ENCODE peak calls at places on chromosomes 13 and 19, in four cellular contexts. Z is IMR-90, K is neuronal stem cell, I is mesendoderm. U is an unnamed sample.

GRCh38 chr19:39971380-39971841 is 446 bp downstream of the PSMC4 start:
- DNase-seq in I (peak), K (no peak), Z (no peak), U (no peak)

GRCh38 chr19:38596057-38596981 is 21.4 kb downstream of the MAP4K1 start:
- DNase-seq in K (peak), I (peak), Z (no peak), U (peak)

GRCh38 chr13:80830431-80830830 is 489.5 kb upstream of the SPRY2 start:
- DNase-seq in Z (no peak), I (no peak), K (no peak), U (no peak)

GRCh38 chr19:54436031-54436523 is 12.9 kb upstream of the LENG8 start:
- DNase-seq in K (no peak), I (no peak), Z (no peak), U (peak)

GRCh38 chr13:32134241-32134801 is 102.7 kb downstream of the FRY start:
- DNase-seq in I (no peak), Z (peak), K (no peak), U (no peak)

GRCh38 chr19:47239610-47240296 is 8.8 kb upstream of the BBC3 start:
- DNase-seq in K (no peak), I (no peak), Z (peak), U (peak)

GRCh38 chr19:33660426-33661160 is 38.8 kb downstream of the CHST8 start:
- DNase-seq in I (no peak), K (no peak), Z (no peak), U (no peak)

GRCh38 chr19:7917292-7918061 is 2.7 kb upstream of the SNAPC2 start:
- DNase-seq in I (peak), K (no peak), Z (peak), U (peak)

GRCh38 chr13:75021151-75021550 is 460.8 kb downstream of the TBC1D4 start:
- DNase-seq in K (no peak), I (no peak), Z (no peak), U (no peak)

GRCh38 chr19:11018743-11019142 is 57.9 kb downstream of the SMARCA4 start:
- DNase-seq in K (no peak), I (no peak), Z (no peak), U (no peak)

GRCh38 chr13:99959538-99960230 is 11.9 kb downstream of the ZIC5 start:
- DNase-seq in Z (no peak), K (no peak), I (peak), U (no peak)

GRCh38 chr13:43159007-43159406 is 135.6 kb downstream of the DNAJC15 start:
- DNase-seq in I (peak), K (no peak), Z (peak), U (no peak)

GRCh38 chr19:3520166-3521103 is 14.3 kb downstream of the FZR1 start:
- DNase-seq in I (peak), K (no peak), Z (no peak), U (peak)

GRCh38 chr13:80040977-80041310 is 300.0 kb downstream of the SPRY2 start:
- DNase-seq in Z (no peak), I (no peak), K (no peak), U (no peak)

GRCh38 chr19:14473915-14474578 is 1.1 kb downstream of the PTGER1 start:
- DNase-seq in Z (no peak), K (no peak), I (no peak), U (no peak)

GRCh38 chr13:23651887-23652286 is 81.7 kb downstream of the TNFRSF19 start:
- DNase-seq in Z (no peak), K (no peak), I (no peak), U (no peak)

GRCh38 chr19:57239982-57240310 is 486 bp upstream of the ZNF805 start:
- DNase-seq in Z (no peak), I (no peak), K (no peak), U (no peak)

GRCh38 chr19:35628264-35628564 is 622 bp upstream of the RBM42 start:
- DNase-seq in Z (no peak), K (no peak), I (no peak), U (no peak)

GRCh38 chr19:16085115-16085514 is 8.8 kb downstream of the TPM4 start:
- DNase-seq in I (no peak), K (no peak), Z (peak), U (no peak)

GRCh38 chr13:34567558-34567957 is 374.5 kb upstream of the NBEA start:
- DNase-seq in Z (no peak), I (no peak), K (no peak), U (no peak)

GRCh38 chr19:35013047-35013819 is 13.1 kb downstream of the GRAMD1A start:
- DNase-seq in K (no peak), Z (peak), I (peak), U (peak)

GRCh38 chr19:17470204-17470841 is at the start of gene SLC27A1:
- DNase-seq in Z (peak), I (peak), K (peak), U (peak)

GRCh38 chr19:17469092-17469370 is 1.3 kb upstream of the SLC27A1 start:
- DNase-seq in Z (peak), K (no peak), I (no peak), U (no peak)

GRCh38 chr19:17469371-17470203 is 737 bp upstream of the SLC27A1 start:
- DNase-seq in Z (peak), I (peak), K (peak), U (peak)

GRCh38 chr19:17473041-17473440 is 2.7 kb downstream of the SLC27A1 start:
- DNase-seq in Z (peak), K (no peak), I (no peak), U (no peak)

GRCh38 chr19:17471410-17472125 is 1.2 kb downstream of the SLC27A1 start:
- DNase-seq in K (no peak), I (no peak), Z (no peak), U (no peak)
- H4K8ac ChIP-seq in K (no peak), I (no peak), Z (no peak), U (no peak)

DNA sequence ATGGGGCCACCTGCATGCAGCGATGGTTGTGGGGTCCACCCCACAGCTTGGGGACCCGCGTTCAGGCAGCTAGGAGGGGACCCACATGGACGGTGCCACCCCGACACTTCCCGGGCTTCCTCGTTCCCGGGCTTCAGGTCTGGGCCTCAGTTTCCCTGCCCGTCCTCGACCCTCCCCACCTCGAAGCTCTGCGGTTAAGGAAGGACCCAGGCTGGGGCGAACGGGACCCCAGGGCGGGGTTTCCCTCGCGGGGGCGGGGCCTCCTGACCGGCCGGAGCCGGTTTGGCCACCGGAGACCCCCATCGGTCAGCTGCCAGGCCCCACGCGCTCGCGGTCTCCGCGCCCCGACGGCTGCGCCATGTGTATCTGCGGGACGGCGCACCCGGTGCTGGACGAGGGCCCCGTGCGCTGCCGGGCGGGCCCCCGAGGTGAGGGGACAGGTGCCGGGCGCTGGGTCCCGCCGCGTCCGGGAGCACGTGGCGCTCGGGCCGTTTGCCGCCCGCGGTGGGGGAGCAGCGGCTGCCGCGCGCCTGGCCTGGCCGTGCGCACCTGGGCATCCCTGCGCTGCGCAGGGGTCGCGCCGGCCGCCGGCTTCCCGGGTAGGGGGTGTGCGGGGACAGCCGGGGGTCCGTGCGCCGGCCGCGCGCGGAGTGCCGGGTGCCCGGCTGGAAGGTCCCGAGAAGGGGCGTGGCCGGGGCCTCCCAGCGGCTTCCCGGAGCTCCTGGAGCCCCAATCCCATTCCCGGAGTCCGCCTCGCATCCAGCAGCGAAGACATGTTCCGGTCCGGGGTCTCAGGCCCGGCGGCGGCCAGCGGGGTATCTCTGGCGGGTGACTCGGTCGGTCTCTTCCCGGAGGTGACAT is 4.2 kb downstream of the ARHGAP45 start:
- DNase-seq in I (no peak), K (no peak), Z (no peak), U (peak)
- H4K8ac ChIP-seq in I (no peak), K (peak), Z (no peak), U (no peak)

GRCh38 chr19:42410371-42410770 is 16.8 kb downstream of the LIPE start:
- DNase-seq in I (no peak), K (no peak), Z (no peak), U (no peak)

GRCh38 chr19:42407816-42408175 is 17.7 kb upstream of the CNFN start:
- DNase-seq in K (no peak), I (no peak), Z (no peak), U (no peak)

GRCh38 chr19:42409477-42409876 is 17.7 kb downstream of the LIPE start:
- DNase-seq in I (no peak), K (no peak), Z (no peak), U (no peak)

GRCh38 chr19:42406111-42406510 is 16.0 kb upstream of the CNFN start:
- DNase-seq in I (no peak), Z (no peak), K (no peak), U (no peak)

DNA sequence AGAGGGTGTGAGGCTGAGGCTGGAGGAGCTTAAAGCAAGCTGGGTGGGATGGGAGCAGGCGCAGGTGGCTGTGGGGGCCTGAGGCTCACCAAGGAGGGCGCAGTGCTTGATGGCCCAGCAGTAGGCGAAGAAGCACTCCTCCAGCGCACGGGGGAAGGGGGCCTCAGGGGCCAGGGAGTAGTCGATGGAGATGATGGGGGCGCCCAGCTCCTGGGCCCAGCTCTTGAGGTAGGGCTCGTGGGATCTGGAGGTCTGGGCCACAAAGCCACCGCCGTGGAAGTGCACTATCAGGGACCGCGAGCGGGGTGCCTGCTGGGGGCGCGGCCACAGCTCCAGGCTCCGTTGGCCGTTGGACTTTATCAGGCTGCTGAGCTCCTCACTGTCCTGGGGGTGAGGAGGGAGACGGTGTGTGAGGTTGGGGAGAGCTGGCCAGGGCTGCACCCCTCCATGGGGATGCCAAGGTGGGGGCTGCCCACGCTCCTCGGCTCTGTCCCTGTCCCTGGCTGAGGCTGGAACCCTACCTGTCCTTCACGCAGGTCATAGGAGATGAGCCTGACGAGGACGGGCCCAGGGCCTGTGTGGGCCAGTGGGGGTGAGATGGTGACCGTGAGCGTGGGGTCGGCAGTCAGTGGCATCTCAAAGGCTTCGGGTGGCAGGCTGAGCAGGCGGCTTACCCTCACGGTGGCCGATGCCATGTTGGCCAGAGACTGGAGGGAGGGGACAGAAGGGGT is 17.2 kb upstream of the CNFN start:
- DNase-seq in K (no peak), I (no peak), Z (no peak), U (no peak)
- H4K8ac ChIP-seq in K (peak), I (no peak), Z (no peak), U (no peak)

GRCh38 chr19:4969772-4970531 is 1.0 kb downstream of the KDM4B start:
- DNase-seq in K (peak), I (no peak), Z (no peak), U (no peak)
- H4K8ac ChIP-seq in K (no peak), I (no peak), Z (no peak), U (no peak)

GRCh38 chr13:41246969-41247750 is 16.2 kb downstream of the MTRF1 start:
- DNase-seq in I (no peak), Z (no peak), K (no peak), U (no peak)

GRCh38 chr13:41241626-41242025 is 21.8 kb downstream of the MTRF1 start:
- DNase-seq in Z (no peak), K (no peak), I (no peak), U (no peak)

DNA sequence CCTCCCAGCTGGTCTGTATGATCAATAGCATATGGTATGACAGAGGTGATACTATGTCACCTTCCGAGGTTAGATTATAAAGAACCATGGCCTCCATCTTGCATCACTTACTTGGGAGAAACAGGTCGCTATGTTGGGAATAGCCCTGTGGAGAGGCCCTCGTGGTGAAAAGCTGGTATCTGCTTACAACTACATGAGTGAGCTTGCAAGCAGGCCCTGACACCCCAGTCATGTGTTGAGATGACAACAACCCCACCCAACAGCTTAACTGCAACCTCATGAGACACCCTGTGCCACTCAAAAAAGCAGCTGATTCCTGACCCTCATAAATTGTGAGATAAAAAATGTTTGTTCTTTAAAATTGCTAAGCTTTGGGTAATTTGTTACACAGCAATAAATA is 18.8 kb downstream of the MTRF1 start:
- DNase-seq in I (peak), K (no peak), Z (peak), U (no peak)
- H4K8ac ChIP-seq in I (no peak), K (no peak), Z (no peak), U (no peak)

GRCh38 chr13:37059848-37060192 is 332 bp upstream of the SUPT20H start:
- DNase-seq in I (no peak), Z (no peak), K (no peak), U (no peak)
- H4K8ac ChIP-seq in I (no peak), Z (peak), K (no peak), U (no peak)

U was measured in H9.